ENCODE peak calls at places on chromosomes 11 and 22, in five cellular contexts. I, M, G, P and D are unnamed samples. For H3K36me3, the result is how much of the 10 kb centered on the place peaks cover.

GRCh38 chr22:48645766-48646165 is 1181.9 kb downstream of the BRD1 start:
- ATAC-seq in I (no peak), M (no peak), G (no peak), P (no peak), D (no peak)

GRCh38 chr11:111957663-111958415 is 20.7 kb downstream of the DIXDC1 start:
- ATAC-seq in I (no peak), M (no peak), G (no peak), P (no peak), D (no peak)

GRCh38 chr11:124441519-124441918 is 4.0 kb downstream of the OR8B8 start:
- ATAC-seq in I (no peak), M (no peak), G (no peak), P (no peak), D (no peak)

GRCh38 chr22:41127447-41127846 is 35.1 kb downstream of the EP300 start:
- ATAC-seq in I (no peak), M (no peak), G (no peak), P (peak), D (no peak)

GRCh38 chr22:23098718-23099524 is 28.6 kb downstream of the GNAZ start:
- ATAC-seq in I (no peak), M (no peak), G (no peak), P (no peak), D (peak)

GRCh38 chr11:95512177-95512576 is 277.4 kb downstream of the FAM76B start:
- ATAC-seq in I (no peak), M (no peak), G (no peak), P (no peak), D (peak)

GRCh38 chr22:30265851-30266444 is 703 bp downstream of the OSM start:
- ATAC-seq in I (peak), M (no peak), G (peak), P (peak), D (no peak)

GRCh38 chr11:1939006-1939626 is 8.0 kb upstream of the MRPL23 start:
- ATAC-seq in I (no peak), M (no peak), G (peak), P (no peak), D (no peak)

GRCh38 chr11:122593473-122594420 is 61.8 kb upstream of the UBASH3B start:
- ATAC-seq in I (no peak), M (no peak), G (no peak), P (no peak), D (no peak)

DNA sequence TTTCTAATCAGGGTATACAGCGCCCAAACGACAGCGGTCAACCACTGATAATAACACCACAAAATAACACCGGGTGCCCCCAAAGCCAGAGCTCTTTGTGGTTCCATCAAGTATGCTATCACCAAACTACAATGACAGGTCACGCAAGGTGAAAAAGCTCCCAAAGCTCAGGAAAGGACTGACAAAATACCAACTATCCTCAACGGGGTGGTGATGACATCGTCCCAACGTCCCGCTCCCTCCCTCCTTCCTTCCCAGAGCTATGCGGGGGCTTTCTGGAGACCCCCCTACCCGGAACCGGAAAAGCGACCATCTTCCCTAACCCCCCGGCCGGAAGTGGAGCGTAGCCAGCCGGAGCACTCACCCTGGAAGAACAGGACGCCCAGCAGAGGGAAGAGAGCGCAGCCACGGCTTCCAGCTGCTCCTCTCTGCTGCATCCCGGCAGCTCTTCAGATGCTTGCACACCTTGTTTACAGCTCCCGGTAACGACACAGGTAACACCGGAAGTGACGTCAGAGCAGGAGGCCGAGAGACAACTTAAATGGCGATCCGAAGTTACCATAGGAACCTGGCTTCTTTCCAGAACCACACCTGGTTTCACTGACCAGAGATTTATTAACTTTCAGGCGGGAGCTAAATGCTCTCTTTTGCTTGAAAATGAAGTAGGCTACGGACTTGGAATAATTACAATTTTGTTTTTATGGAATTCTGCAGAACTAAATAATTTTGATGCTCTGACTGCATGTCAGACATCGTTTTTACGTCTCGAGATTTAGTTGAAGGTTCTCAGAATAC is at the start of gene MPZL3:
- ATAC-seq in I (peak), M (peak), G (peak), P (peak), D (peak)
- TF ChIP-seq EP300 in I (no peak), M (no peak), G (no peak), P (peak), D (no peak)

GRCh38 chr11:121525376-121525775 is 72.6 kb upstream of the SORL1-AS1 start:
- ATAC-seq in I (no peak), M (no peak), G (no peak), P (no peak), D (no peak)
- H3K36me3 ChIP-seq in I (under half), M (half or more), G (under half), P (under half), D (under half)

GRCh38 chr11:83852012-83852411 is 565.8 kb upstream of the CCDC90B start:
- ATAC-seq in I (no peak), M (peak), G (no peak), P (no peak), D (no peak)
- TF ChIP-seq EP300 in I (no peak), M (no peak), G (no peak), P (no peak), D (no peak)

DNA sequence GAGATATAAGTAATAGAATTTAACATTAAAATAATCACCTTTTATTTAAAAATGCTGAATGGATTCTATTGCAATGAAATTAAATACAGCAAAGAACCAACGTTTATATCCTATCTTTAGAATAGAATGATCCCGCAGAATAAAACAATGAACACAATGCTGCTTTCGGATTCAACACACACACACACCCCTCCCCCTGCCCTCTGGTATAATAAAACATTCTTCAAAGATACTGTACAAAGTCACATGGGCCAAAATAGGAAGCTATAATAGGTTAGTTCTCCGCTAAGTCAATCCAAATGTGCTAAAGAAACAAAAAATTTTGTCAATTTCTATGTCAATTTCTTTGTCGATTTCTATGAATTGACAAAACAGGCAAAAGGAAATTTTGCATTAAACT is 47.1 kb downstream of the TMEM123 start:
- ATAC-seq in I (no peak), M (no peak), G (no peak), P (no peak), D (no peak)
- H3K36me3 ChIP-seq in I (under half), M (half or more), G (under half), P (under half), D (under half)

DNA sequence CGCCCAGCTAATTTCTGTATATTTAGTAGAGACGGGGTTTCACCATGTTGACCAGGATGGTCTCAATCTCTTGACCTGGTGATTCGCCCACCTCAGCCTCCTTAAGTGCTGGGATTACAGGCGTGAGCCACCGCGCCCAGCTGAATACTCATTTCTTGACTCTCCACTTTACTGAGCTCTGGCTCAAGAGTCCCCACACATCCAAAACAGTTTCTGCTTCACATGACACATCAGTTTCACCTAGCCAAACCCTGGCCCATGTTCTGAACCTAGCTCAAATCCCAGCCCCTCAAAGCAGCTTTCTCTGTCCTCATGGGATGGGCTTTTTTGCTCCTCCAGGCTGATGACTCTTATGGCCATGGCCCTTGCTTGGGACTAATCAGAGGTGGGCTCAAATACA is 9.8 kb downstream of the HYOU1 start:
- ATAC-seq in I (no peak), M (no peak), G (no peak), P (no peak), D (no peak)
- TF ChIP-seq EP300 in I (no peak), M (no peak), G (no peak), P (no peak), D (no peak)

DNA sequence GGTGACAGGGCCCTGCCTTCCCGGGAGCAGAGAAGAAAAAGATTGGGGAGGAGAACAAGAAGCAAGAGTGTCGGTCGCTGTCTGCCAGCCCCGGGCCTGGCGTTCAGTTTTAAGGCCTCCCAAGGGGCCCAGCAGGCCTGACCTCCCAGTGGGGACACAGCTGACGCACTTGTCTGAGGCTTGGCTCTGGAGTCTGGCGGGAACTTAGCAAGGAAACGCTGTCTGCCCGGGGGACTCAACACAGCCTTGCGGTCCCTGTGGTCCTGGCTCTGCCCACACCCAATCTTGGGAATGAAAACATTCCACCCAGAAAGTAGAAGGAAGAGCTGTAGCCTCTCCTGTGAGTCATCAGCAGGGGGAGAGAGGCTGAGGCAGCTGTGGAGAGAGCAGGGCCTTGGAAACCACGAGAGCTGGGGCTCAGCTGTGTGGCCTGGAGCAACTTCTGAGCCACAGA is 54.4 kb downstream of the TRAF6 start:
- ATAC-seq in I (no peak), M (peak), G (peak), P (peak), D (peak)
- H3K36me3 ChIP-seq in I (under half), M (under half), G (under half), P (under half), D (under half)